ENCODE peak calls at places on chromosomes 2 and 18, in four cellular contexts. W is CD8-positive, alpha-beta memory T cell; S is suprapubic skin; Z is mesendoderm. M is an unnamed sample.

GRCh38 chr2:156191547-156191946 is 141.0 kb downstream of the NR4A2 start:
- DNase-seq in W (no peak), S (no peak), Z (no peak), M (no peak)

GRCh38 chr2:234091883-234092282 is 41.4 kb downstream of the SPP2 start:
- DNase-seq in W (no peak), S (no peak), Z (peak; percentile 2), M (no peak)

GRCh38 chr2:61426267-61426897 is 44.5 kb downstream of the USP34 start:
- DNase-seq in W (peak; percentile 56), S (peak; percentile 76), Z (peak; percentile 89), M (peak; percentile 69)

GRCh38 chr2:12603781-12604180 is 113.0 kb upstream of the TRIB2 start:
- DNase-seq in W (no peak), S (no peak), Z (no peak), M (no peak)

GRCh38 chr18:24397131-24397693 is 412 bp downstream of the OSBPL1A start:
- DNase-seq in W (no peak), S (peak; percentile 80), Z (peak; percentile 71), M (peak; percentile 67)

GRCh38 chr2:239246723-239247122 is 154.1 kb downstream of the HDAC4 start:
- DNase-seq in W (no peak), S (peak; percentile 69), Z (no peak), M (no peak)

GRCh38 chr2:172438064-172438421 is 10.7 kb downstream of the ITGA6 start:
- DNase-seq in W (no peak), S (peak; percentile 23), Z (no peak), M (no peak)

GRCh38 chr2:191506515-191506914 is 171.4 kb upstream of the NABP1 start:
- DNase-seq in W (no peak), S (no peak), Z (no peak), M (no peak)

GRCh38 chr2:54606393-54606973 is 117.0 kb upstream of the EML6 start:
- DNase-seq in W (no peak), S (no peak), Z (no peak), M (no peak)

GRCh38 chr2:54603796-54604195 is 119.7 kb upstream of the EML6 start:
- DNase-seq in W (no peak), S (no peak), Z (no peak), M (no peak)

GRCh38 chr2:54605836-54606235 is 117.6 kb upstream of the EML6 start:
- DNase-seq in W (no peak), S (no peak), Z (no peak), M (no peak)

GRCh38 chr2:54603357-54603756 is 120.1 kb upstream of the EML6 start:
- DNase-seq in W (no peak), S (no peak), Z (no peak), M (no peak)

DNA sequence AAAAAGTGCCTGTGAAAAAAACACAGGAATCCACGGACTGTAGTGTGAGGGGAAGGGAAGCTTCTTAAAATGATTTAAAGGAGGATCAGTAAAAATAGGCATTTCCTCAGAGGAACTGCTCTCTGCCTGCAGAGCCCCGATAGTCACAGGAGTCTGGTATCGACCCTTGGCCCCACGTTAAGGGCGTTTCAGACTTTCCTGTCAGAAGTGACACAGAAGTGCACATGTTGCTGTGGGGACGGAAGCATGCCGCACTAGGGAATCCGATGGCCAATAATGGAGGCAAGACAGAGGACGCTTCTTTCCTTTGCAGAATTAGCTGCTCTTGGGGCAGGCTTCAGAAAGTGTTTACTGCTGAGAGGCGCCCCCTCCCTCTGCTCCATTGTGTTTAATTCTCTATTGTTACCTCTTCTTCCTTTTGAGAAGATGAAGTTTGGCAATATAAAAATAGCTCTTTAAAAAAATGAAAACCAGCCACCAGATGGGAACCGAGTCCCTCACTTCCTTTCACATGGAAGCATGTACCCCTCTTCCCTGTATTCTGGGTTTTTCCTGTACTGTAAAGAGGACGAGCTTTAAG is 118.6 kb upstream of the EML6 start:
- DNase-seq in W (no peak), S (no peak), Z (no peak), M (no peak)
- H3K36me3 ChIP-seq in W (no peaks in the 10 kb centered on the region), S (no peaks in the 10 kb centered on the region), Z (peaks cover 1% of the 10 kb centered on the region), M (no peaks in the 10 kb centered on the region)

GRCh38 chr2:115491394-115491793 is 1049.0 kb downstream of the DPP10 start:
- DNase-seq in W (no peak), S (no peak), Z (peak; percentile 15), M (no peak)
- H3K4me3 ChIP-seq in W (no peak overlapping the region), S (no peak overlapping the region), Z (no peak overlapping the region), M (no peak overlapping the region)

DNA sequence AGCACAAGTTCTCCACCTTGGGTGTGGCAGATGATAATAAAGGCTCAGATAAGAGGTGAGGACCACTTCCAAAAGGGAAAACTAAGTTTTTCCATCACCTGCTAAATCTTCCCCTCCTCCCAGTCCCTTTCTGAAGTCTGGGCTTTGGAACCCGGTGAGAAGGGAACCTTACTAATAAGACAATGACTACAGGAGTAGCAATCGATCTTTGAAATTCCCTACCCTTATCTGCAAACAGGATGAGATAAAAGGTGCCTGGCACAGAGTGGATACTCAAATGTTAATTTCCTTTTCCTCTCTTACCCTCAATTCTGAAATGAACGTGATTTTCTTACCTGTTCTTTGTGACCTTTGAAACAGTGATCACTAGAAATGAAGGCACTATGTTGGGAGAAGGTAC is 69.7 kb upstream of the NARS1 start:
- DNase-seq in W (no peak), S (no peak), Z (peak; percentile 25), M (no peak)
- H3K36me3 ChIP-seq in W (no peaks in the 10 kb centered on the region), S (peaks cover 26% of the 10 kb centered on the region), Z (no peaks in the 10 kb centered on the region), M (no peaks in the 10 kb centered on the region)

DNA sequence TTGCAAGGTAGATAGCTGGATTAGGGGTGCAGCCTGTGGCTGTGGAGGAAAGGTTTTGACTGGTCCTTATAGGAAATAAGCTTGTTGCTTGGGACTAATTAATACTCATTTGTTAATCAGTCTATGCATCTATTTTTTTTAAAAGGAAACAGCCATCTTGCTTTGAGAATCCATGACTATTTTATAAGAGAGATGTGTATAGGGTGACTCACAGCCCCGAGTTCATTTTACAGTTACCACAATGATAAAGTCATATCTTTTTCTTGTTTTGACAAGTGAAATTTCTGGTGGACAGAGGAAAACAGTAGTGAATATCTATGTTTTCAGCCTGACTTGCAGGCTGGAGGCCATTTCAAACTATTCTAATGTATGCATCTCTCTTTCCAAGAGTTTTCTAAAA is 193.5 kb upstream of the CCDC68 start:
- DNase-seq in W (no peak), S (no peak), Z (no peak), M (no peak)
- H3K4me3 ChIP-seq in W (no peak overlapping the region), S (no peak overlapping the region), Z (no peak overlapping the region), M (no peak overlapping the region)

GRCh38 chr2:168145011-168145410 is 102.4 kb downstream of the STK39 start:
- DNase-seq in W (no peak), S (no peak), Z (no peak), M (no peak)
- H3K36me3 ChIP-seq in W (no peaks in the 10 kb centered on the region), S (peaks cover 1% of the 10 kb centered on the region), Z (no peaks in the 10 kb centered on the region), M (no peaks in the 10 kb centered on the region)

GRCh38 chr2:233021771-233022170 is 8.7 kb upstream of the NGEF start:
- DNase-seq in W (no peak), S (no peak), Z (no peak), M (no peak)

GRCh38 chr2:233023761-233024410 is 8.6 kb upstream of the NEU2 start:
- DNase-seq in W (no peak), S (no peak), Z (no peak), M (no peak)

GRCh38 chr2:233023007-233023760 is 9.3 kb upstream of the NEU2 start:
- DNase-seq in W (no peak), S (no peak), Z (no peak), M (no peak)

GRCh38 chr2:233020454-233020853 is 7.4 kb upstream of the NGEF start:
- DNase-seq in W (no peak), S (no peak), Z (no peak), M (no peak)

DNA sequence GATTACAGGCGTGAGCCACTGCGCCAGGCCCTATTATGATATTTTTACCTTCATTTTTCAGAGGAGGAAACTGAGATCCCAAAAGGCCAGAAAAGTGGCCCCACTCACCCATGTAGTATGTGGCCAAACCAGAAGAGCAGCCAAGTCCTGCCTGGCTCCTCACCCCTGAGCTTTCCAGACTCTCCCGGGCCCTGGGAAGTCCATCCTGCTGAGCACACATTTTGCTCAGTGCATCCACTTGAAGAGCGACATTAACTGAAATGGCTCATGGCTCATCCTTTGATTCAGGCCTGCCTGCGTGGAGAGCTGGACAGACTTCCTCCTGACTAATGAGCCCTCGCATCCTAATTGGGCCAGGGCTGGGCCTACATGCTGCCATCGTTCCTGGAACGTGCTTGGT is 9.5 kb upstream of the NGEF start:
- DNase-seq in W (no peak), S (no peak), Z (no peak), M (no peak)
- H3K4me3 ChIP-seq in W (no peak overlapping the region), S (no peak overlapping the region), Z (no peak overlapping the region), M (no peak overlapping the region)

DNA sequence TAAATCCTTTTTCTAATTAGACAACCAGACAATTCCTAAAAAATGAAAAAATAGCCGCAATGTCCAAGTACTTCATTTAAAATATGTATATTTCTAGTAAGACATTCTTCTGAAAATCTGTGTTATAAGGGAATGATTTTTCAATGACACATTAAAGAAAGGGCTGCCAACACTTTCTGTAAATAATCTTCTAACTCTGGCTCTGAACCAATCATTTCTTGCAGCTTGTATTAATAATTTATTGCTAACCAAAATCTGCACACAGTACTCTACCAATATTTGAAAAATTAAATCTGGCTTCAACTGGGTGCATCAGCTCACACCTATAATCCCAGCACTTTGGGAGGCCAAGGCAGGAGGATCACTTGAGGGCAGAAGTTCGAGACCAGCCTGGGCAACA is 8.3 kb downstream of the NFU1 start:
- DNase-seq in W (no peak), S (no peak), Z (no peak), M (no peak)
- H3K36me3 ChIP-seq in W (peaks cover 12% of the 10 kb centered on the region), S (peaks cover 55% of the 10 kb centered on the region), Z (no peaks in the 10 kb centered on the region), M (peaks cover 3% of the 10 kb centered on the region)

DNA sequence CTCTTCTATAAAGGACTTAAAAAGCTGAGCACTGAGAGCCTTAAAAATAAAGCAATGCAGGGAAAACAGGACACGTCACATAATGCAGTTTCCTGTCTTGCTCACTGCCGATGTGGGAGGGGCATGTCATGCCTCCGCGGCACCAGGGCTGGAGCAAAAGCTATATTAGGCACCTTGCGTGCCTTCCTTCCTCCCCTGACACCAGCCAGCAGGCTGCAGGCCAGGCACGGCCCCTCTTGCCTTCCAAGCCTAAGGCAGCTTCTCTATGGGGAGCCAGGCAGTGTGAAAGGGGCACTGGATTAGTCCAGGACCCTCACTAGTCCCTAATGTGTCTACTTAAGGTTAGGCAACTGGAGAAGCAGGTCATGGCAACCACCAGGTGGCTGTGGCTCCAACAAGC is 26.3 kb downstream of the MRPL35 start:
- DNase-seq in W (no peak), S (no peak), Z (no peak), M (no peak)
- H3K4me3 ChIP-seq in W (no peak overlapping the region), S (no peak overlapping the region), Z (no peak overlapping the region), M (no peak overlapping the region)

DNA sequence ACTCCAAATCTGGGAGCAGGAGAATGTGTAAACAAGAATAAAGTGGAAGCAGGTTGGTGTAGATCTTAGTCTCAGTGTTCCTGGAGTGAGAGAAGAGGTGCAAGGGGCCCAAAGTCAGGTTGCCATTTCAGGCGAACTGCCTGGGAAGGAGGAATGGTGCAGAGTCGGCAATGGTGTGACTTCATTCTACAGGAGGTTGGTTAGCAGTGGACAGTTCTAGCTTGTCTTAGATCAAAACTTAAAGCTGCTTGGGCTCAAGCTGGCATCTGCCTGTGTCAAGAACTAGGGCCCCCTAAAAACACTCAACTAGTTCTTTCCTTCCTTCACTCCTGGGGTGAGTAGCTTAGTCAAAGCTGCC is 3.5 kb downstream of the STK16 start:
- DNase-seq in W (no peak), S (no peak), Z (no peak), M (no peak)
- H3K36me3 ChIP-seq in W (peaks cover 35% of the 10 kb centered on the region), S (peaks cover 20% of the 10 kb centered on the region), Z (no peaks in the 10 kb centered on the region), M (peaks cover 6% of the 10 kb centered on the region)

M was measured in H7.